ENCODE peak calls at places on chromosomes 4 and X, in nine cellular contexts. One of them, this sample, is unnamed.

GRCh38 chrX:9466115-9466495 is 1.2 kb downstream of the TBL1X start:
- DNase-seq in T1000: no peak
- DNase-seq in CD8-positive, alpha-beta T cell: no peak
- DNase-seq in ureter: peak; percentile 59
- DNase-seq in hepatic stellate cell: peak; percentile 33
- DNase-seq in T-helper 1 cell: no peak
- DNase-seq in GM23248: peak; percentile 43
- DNase-seq in stimulated activated CD8-positive, alpha-beta memory T cell treated with anti-CD3 and anti-CD28 coated beads, Interleukin-4, amount 100 ng/mL, for 1 hour: no peak
- DNase-seq in Caco-2: peak; percentile 38
- DNase-seq in this sample: peak; percentile 69

GRCh38 chr4:20266215-20267082 is 14.7 kb downstream of the SLIT2 start:
- DNase-seq in GM23248: peak; percentile 37
- DNase-seq in ureter: no peak
- DNase-seq in CD8-positive, alpha-beta T cell: no peak
- DNase-seq in T-helper 1 cell: no peak
- DNase-seq in Caco-2: no peak
- DNase-seq in T1000: no peak
- DNase-seq in hepatic stellate cell: no peak
- DNase-seq in stimulated activated CD8-positive, alpha-beta memory T cell treated with anti-CD3 and anti-CD28 coated beads, Interleukin-4, amount 100 ng/mL, for 1 hour: no peak
- DNase-seq in this sample: no peak

GRCh38 chr4:2261110-2261852 is 628 bp downstream of the MXD4 start:
- DNase-seq in hepatic stellate cell: peak; percentile 63
- DNase-seq in CD8-positive, alpha-beta T cell: no peak
- DNase-seq in GM23248: peak; percentile 87
- DNase-seq in T1000: no peak
- DNase-seq in Caco-2: peak; percentile 67
- DNase-seq in T-helper 1 cell: peak; percentile 38
- DNase-seq in ureter: peak; percentile 57
- DNase-seq in stimulated activated CD8-positive, alpha-beta memory T cell treated with anti-CD3 and anti-CD28 coated beads, Interleukin-4, amount 100 ng/mL, for 1 hour: peak; percentile 22
- DNase-seq in this sample: peak; percentile 74

GRCh38 chr4:82606622-82607021 is 44.8 kb upstream of the TMEM150C start:
- DNase-seq in T1000: no peak
- DNase-seq in GM23248: no peak
- DNase-seq in T-helper 1 cell: no peak
- DNase-seq in hepatic stellate cell: no peak
- DNase-seq in Caco-2: no peak
- DNase-seq in ureter: no peak
- DNase-seq in stimulated activated CD8-positive, alpha-beta memory T cell treated with anti-CD3 and anti-CD28 coated beads, Interleukin-4, amount 100 ng/mL, for 1 hour: no peak
- DNase-seq in CD8-positive, alpha-beta T cell: no peak
- DNase-seq in this sample: no peak

GRCh38 chrX:155334486-155335316 is at the start of gene CLIC2:
- DNase-seq in stimulated activated CD8-positive, alpha-beta memory T cell treated with anti-CD3 and anti-CD28 coated beads, Interleukin-4, amount 100 ng/mL, for 1 hour: no peak
- DNase-seq in T-helper 1 cell: no peak
- DNase-seq in hepatic stellate cell: no peak
- DNase-seq in T1000: no peak
- DNase-seq in CD8-positive, alpha-beta T cell: no peak
- DNase-seq in Caco-2: no peak
- DNase-seq in GM23248: peak; percentile 69
- DNase-seq in ureter: no peak
- DNase-seq in this sample: peak; percentile 4

GRCh38 chr4:6834867-6835266 is 52.3 kb downstream of the KIAA0232 start:
- DNase-seq in hepatic stellate cell: no peak
- DNase-seq in Caco-2: no peak
- DNase-seq in stimulated activated CD8-positive, alpha-beta memory T cell treated with anti-CD3 and anti-CD28 coated beads, Interleukin-4, amount 100 ng/mL, for 1 hour: no peak
- DNase-seq in T1000: no peak
- DNase-seq in ureter: no peak
- DNase-seq in CD8-positive, alpha-beta T cell: no peak
- DNase-seq in GM23248: peak; percentile 43
- DNase-seq in T-helper 1 cell: no peak
- DNase-seq in this sample: no peak

GRCh38 chr4:101304916-101305315 is 42.4 kb downstream of the PPP3CA start:
- DNase-seq in CD8-positive, alpha-beta T cell: no peak
- DNase-seq in hepatic stellate cell: peak; percentile 37
- DNase-seq in GM23248: peak; percentile 20
- DNase-seq in Caco-2: no peak
- DNase-seq in stimulated activated CD8-positive, alpha-beta memory T cell treated with anti-CD3 and anti-CD28 coated beads, Interleukin-4, amount 100 ng/mL, for 1 hour: no peak
- DNase-seq in ureter: no peak
- DNase-seq in T-helper 1 cell: no peak
- DNase-seq in T1000: no peak
- DNase-seq in this sample: peak; percentile 45

GRCh38 chr4:179165339-179165738 is 1723.1 kb upstream of the AGA start:
- DNase-seq in hepatic stellate cell: no peak
- DNase-seq in GM23248: no peak
- DNase-seq in T1000: no peak
- DNase-seq in T-helper 1 cell: no peak
- DNase-seq in ureter: no peak
- DNase-seq in stimulated activated CD8-positive, alpha-beta memory T cell treated with anti-CD3 and anti-CD28 coated beads, Interleukin-4, amount 100 ng/mL, for 1 hour: no peak
- DNase-seq in Caco-2: no peak
- DNase-seq in CD8-positive, alpha-beta T cell: no peak
- DNase-seq in this sample: no peak

GRCh38 chr4:2552806-2553205 is 16.4 kb downstream of the FAM193A start:
- DNase-seq in CD8-positive, alpha-beta T cell: no peak
- DNase-seq in T-helper 1 cell: no peak
- DNase-seq in T1000: no peak
- DNase-seq in hepatic stellate cell: no peak
- DNase-seq in stimulated activated CD8-positive, alpha-beta memory T cell treated with anti-CD3 and anti-CD28 coated beads, Interleukin-4, amount 100 ng/mL, for 1 hour: no peak
- DNase-seq in ureter: peak; percentile 29
- DNase-seq in GM23248: no peak
- DNase-seq in Caco-2: no peak
- DNase-seq in this sample: no peak

GRCh38 chrX:42247241-42247640 is 323.9 kb upstream of the CASK start:
- DNase-seq in ureter: no peak
- DNase-seq in stimulated activated CD8-positive, alpha-beta memory T cell treated with anti-CD3 and anti-CD28 coated beads, Interleukin-4, amount 100 ng/mL, for 1 hour: no peak
- DNase-seq in hepatic stellate cell: no peak
- DNase-seq in CD8-positive, alpha-beta T cell: no peak
- DNase-seq in GM23248: peak; percentile 14
- DNase-seq in T1000: no peak
- DNase-seq in Caco-2: peak; percentile 10
- DNase-seq in T-helper 1 cell: no peak
- DNase-seq in this sample: peak; percentile 5

GRCh38 chr4:142959156-142959555 is 113.1 kb upstream of the INPP4B start:
- DNase-seq in T-helper 1 cell: no peak
- DNase-seq in CD8-positive, alpha-beta T cell: no peak
- DNase-seq in hepatic stellate cell: no peak
- DNase-seq in T1000: no peak
- DNase-seq in Caco-2: no peak
- DNase-seq in ureter: no peak
- DNase-seq in stimulated activated CD8-positive, alpha-beta memory T cell treated with anti-CD3 and anti-CD28 coated beads, Interleukin-4, amount 100 ng/mL, for 1 hour: no peak
- DNase-seq in GM23248: no peak
- DNase-seq in this sample: peak; percentile 66

GRCh38 chr4:94208918-94209317 is 1.3 kb downstream of the SMARCAD1 start:
- DNase-seq in GM23248: peak; percentile 6
- DNase-seq in ureter: no peak
- DNase-seq in CD8-positive, alpha-beta T cell: no peak
- DNase-seq in stimulated activated CD8-positive, alpha-beta memory T cell treated with anti-CD3 and anti-CD28 coated beads, Interleukin-4, amount 100 ng/mL, for 1 hour: no peak
- DNase-seq in T1000: no peak
- DNase-seq in Caco-2: no peak
- DNase-seq in T-helper 1 cell: no peak
- DNase-seq in hepatic stellate cell: no peak
- DNase-seq in this sample: no peak

This sample was measured in left kidney.